ENCODE peak calls at places on chromosomes 4 and X, in four cellular contexts. C, T, O and P are unnamed samples.

GRCh38 chr4:113684534-113685091 is 76.9 kb downstream of the CAMK2D start:
- DNase-seq in C (peak), O (no peak), T (peak), P (no peak)

GRCh38 chr4:25632135-25632534 is 23.5 kb upstream of the SLC34A2 start:
- DNase-seq in C (no peak), O (no peak), T (no peak), P (no peak)

GRCh38 chrX:131053076-131053475 is 5.1 kb upstream of the ARHGAP36 start:
- DNase-seq in T (no peak), C (no peak), O (no peak), P (no peak)

GRCh38 chr4:40038972-40039371 is 17.7 kb upstream of the N4BP2 start:
- DNase-seq in C (no peak), O (no peak), T (no peak), P (no peak)

GRCh38 chr4:7150083-7150635 is 42.2 kb upstream of the SORCS2 start:
- DNase-seq in O (no peak), T (no peak), C (no peak), P (no peak)

GRCh38 chrX:3990569-3990968 is 277.1 kb upstream of the PRKX start:
- DNase-seq in T (no peak), C (no peak), O (no peak), P (no peak)

GRCh38 chr4:41192136-41192535 is 22.2 kb downstream of the APBB2 start:
- DNase-seq in O (no peak), C (no peak), T (no peak), P (no peak)

GRCh38 chrX:110012818-110013484 is 10.0 kb downstream of the TMEM164 start:
- DNase-seq in O (no peak), C (no peak), T (no peak), P (no peak)

GRCh38 chr4:2865381-2865780 is 21.7 kb downstream of the ADD1 start:
- DNase-seq in T (no peak), O (no peak), C (no peak), P (no peak)

GRCh38 chr4:73599182-73599581 is 21.1 kb downstream of the RASSF6 start:
- DNase-seq in C (peak), O (peak), T (no peak), P (no peak)

GRCh38 chr4:142648378-142648777 is 197.7 kb downstream of the INPP4B start:
- DNase-seq in O (no peak), C (no peak), T (no peak), P (no peak)

GRCh38 chr4:122747883-122748282 is 15.4 kb downstream of the BBS12 start:
- DNase-seq in C (no peak), O (no peak), T (no peak), P (no peak)

GRCh38 chr4:38687571-38688011 is 23.6 kb downstream of the KLF3 start:
- DNase-seq in T (no peak), C (no peak), O (no peak), P (no peak)

GRCh38 chrX:68438575-68438974 is 5.3 kb upstream of the OPHN1 start:
- DNase-seq in O (peak), T (no peak), C (no peak), P (no peak)

GRCh38 chrX:39477438-39478120 is 620.2 kb downstream of the BCOR start:
- DNase-seq in C (peak), O (peak), T (no peak), P (peak)

GRCh38 chr4:69781458-69782418 is 21.3 kb upstream of the SULT1B1 start:
- DNase-seq in C (no peak), T (no peak), O (no peak), P (no peak)

GRCh38 chrX:134737061-134737460 is 78.8 kb upstream of the PLAC1 start:
- DNase-seq in T (no peak), C (no peak), O (no peak), P (no peak)

GRCh38 chr4:78299565-78299972 is 242.4 kb downstream of the FRAS1 start:
- DNase-seq in O (no peak), T (no peak), C (no peak), P (no peak)

GRCh38 chr4:115323106-115323684 is 209.8 kb upstream of the NDST4 start:
- DNase-seq in C (no peak), T (no peak), O (no peak), P (no peak)

GRCh38 chr4:142550955-142551354 is 295.1 kb downstream of the INPP4B start:
- DNase-seq in C (no peak), T (no peak), O (no peak), P (no peak)

GRCh38 chr4:1061747-1062146 is 50.3 kb downstream of the FGFRL1 start:
- DNase-seq in C (no peak), O (no peak), T (no peak), P (no peak)

GRCh38 chrX:40644821-40645358 is 2.5 kb downstream of the CXorf38 start:
- DNase-seq in O (no peak), T (peak), C (no peak), P (no peak)

GRCh38 chr4:42914937-42915336 is 22.4 kb downstream of the GRXCR1 start:
- DNase-seq in C (no peak), T (no peak), O (no peak), P (no peak)

GRCh38 chr4:41132055-41132683 is 82.2 kb downstream of the APBB2 start:
- DNase-seq in O (no peak), T (no peak), C (no peak), P (no peak)

GRCh38 chr4:30719363-30720020 is 677 bp upstream of the PCDH7 start:
- DNase-seq in T (peak), C (peak), O (no peak), P (no peak)

GRCh38 chrX:9690046-9690445 is 75.6 kb downstream of the GPR143 start:
- DNase-seq in O (no peak), C (no peak), T (no peak), P (no peak)

GRCh38 chr4:70714061-70714468 is 7.7 kb upstream of the RUFY3 start:
- DNase-seq in O (no peak), T (no peak), C (no peak), P (no peak)

GRCh38 chr4:2745516-2745915 is 10.6 kb downstream of the TNIP2 start:
- DNase-seq in O (no peak), C (no peak), T (no peak), P (no peak)

GRCh38 chr4:146976145-146976544 is 30.5 kb upstream of the TTC29 start:
- DNase-seq in O (no peak), C (no peak), T (no peak), P (no peak)

GRCh38 chrX:53631156-53631555 is 55.4 kb downstream of the HUWE1 start:
- DNase-seq in O (no peak), T (no peak), C (no peak), P (no peak)

GRCh38 chrX:68550193-68550592 is 51.3 kb downstream of the YIPF6 start:
- DNase-seq in T (no peak), C (no peak), O (no peak), P (no peak)

DNA sequence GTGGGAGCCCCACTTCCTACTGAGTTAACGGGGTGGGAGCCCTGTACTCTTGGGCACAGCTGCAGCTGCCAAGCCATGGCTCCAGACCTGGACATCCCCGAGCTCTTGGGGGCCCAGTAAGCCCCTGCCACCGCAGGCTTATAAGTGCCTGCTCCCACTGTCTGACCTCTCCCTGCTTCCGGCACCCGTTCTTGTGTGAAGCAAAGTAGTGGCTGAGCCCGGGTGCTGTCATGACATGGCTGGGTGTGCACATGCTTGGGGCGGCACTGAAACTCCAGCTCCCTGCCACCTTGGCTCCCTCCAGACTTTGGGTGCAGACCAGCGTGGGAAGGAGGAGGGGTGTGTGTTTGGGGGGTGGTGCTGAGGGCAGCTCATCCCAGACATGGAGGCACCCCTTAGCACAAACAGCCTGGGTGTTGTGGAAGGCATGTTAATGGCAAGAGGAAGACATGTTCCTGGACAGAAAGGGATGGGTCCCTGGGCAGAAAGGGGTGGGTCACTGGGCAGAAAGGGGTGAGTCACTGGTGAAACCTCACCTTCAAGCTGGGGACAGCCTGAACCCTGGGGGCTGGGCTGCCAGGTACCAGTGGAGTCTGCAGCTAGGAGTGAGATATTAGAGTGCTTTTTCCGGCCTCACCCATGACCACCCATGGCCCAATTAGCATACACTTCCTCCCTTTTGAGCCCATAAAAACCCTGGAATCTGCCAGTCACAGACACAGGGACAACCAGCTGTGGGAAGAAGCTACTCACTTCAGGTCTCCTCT is 1981.4 kb upstream of the IGFBP7 start:
- DNase-seq in O (no peak), C (peak), T (no peak), P (peak)
- TF ChIP-seq TEAD4 in O (no peak), C (no peak), T (no peak), P (no peak)

GRCh38 chr4:88244056-88244455 is 40.3 kb downstream of the PPM1K start:
- DNase-seq in O (no peak), C (no peak), T (no peak), P (peak)

GRCh38 chr4:88244821-88245579 is 39.4 kb downstream of the PPM1K start:
- DNase-seq in O (no peak), C (no peak), T (no peak), P (no peak)

GRCh38 chr4:88242144-88242543 is 42.2 kb downstream of the PPM1K start:
- DNase-seq in O (no peak), T (no peak), C (no peak), P (peak)

DNA sequence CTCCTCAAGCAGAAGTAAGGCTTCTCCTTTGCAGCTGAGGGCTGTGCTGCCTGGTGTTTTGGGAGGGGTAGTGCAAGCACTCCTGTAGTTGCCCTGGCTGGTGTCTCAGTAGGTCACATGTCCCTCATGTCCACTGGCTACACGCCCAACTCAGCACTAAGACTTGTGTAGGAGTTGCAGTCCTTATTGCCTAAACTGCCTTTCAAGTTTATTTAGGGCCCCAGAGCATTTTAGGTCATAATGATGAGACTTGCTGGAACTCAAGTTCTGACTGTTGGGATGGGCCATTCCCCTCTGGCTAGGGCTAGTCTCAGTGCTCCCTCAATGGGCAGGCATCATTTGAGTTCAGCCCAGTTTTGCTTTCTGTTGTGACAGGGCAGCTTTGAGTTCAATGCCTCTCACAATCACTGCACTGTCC is 44.1 kb downstream of the PPM1K start:
- DNase-seq in C (no peak), T (no peak), O (no peak), P (peak)
- TF ChIP-seq TEAD4 in C (no peak), T (no peak), O (no peak), P (no peak)

GRCh38 chr4:183905081-183905592 is at the start of gene STOX2:
- DNase-seq in C (peak), T (peak), O (no peak), P (peak)
- TF ChIP-seq TEAD4 in C (no peak), T (no peak), O (no peak), P (no peak)

DNA sequence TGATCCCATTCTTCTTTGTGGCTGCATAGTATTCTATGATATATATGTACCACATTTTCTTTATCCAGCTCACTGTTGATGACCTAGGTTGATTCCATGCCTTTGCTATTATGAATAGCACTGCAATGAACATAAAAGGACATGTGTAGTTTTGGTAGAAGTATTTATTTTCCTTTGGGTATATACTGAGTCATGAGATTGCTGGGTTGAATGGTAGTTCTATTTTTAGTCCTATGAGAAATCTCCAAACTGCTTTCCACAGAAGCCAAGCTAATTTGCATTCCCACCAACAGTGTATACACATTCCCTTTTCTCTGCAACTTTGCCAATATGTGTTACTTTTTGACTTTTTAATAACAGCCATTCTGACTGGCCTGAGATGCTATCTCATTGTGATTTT is 278.3 kb downstream of the PCDH18 start:
- DNase-seq in O (no peak), T (no peak), C (no peak), P (no peak)
- TF ChIP-seq TEAD4 in O (no peak), T (no peak), C (no peak), P (no peak)

GRCh38 chr4:19214591-19214990 is 1037.1 kb upstream of the SLIT2 start:
- DNase-seq in C (no peak), T (no peak), O (no peak), P (no peak)

GRCh38 chr4:19216495-19216894 is 1035.2 kb upstream of the SLIT2 start:
- DNase-seq in O (no peak), C (no peak), T (no peak), P (no peak)

GRCh38 chr4:19213388-19213787 is 1038.3 kb upstream of the SLIT2 start:
- DNase-seq in T (no peak), O (no peak), C (no peak), P (no peak)
- TF ChIP-seq TEAD4 in T (no peak), O (no peak), C (no peak), P (no peak)